ENCODE peak calls at places on chromosome 5, in eight cellular contexts. S, Y, Z, L, T, P, C and J are unnamed samples. For H3K4me1, the result is how much of the 10 kb centered on the place peaks cover.

GRCh38 chr5:139696167-139696893 is 48.2 kb downstream of the CXXC5 start:
- DNase-seq in Z (no peak), Y (peak), P (no peak), L (no peak), T (no peak), C (no peak), S (no peak), J (no peak)

GRCh38 chr5:96562614-96563013 is 99.6 kb upstream of the CAST start:
- DNase-seq in P (no peak), S (no peak), L (no peak), T (peak), C (no peak), Z (no peak), Y (no peak), J (no peak)

GRCh38 chr5:78364005-78364404 is 3.6 kb downstream of the SCAMP1 start:
- DNase-seq in C (no peak), Z (no peak), T (no peak), S (no peak), P (no peak), L (no peak), Y (no peak), J (no peak)

GRCh38 chr5:41266377-41266776 is 53.0 kb upstream of the C6 start:
- DNase-seq in Y (no peak), S (no peak), P (no peak), T (no peak), Z (no peak), L (no peak), C (no peak), J (no peak)

GRCh38 chr5:35009657-35010056 is 38.1 kb downstream of the AGXT2 start:
- DNase-seq in S (no peak), Z (no peak), P (no peak), T (peak), C (no peak), Y (no peak), L (no peak), J (no peak)

GRCh38 chr5:32538031-32538547 is 47.3 kb upstream of the SUB1 start:
- DNase-seq in C (peak), Y (no peak), P (no peak), T (no peak), Z (no peak), L (peak), S (no peak), J (no peak)

GRCh38 chr5:78504726-78505431 is 143.7 kb downstream of the LHFPL2 start:
- DNase-seq in C (peak), Y (no peak), Z (peak), S (peak), T (peak), P (peak), L (peak), J (peak)

GRCh38 chr5:65721775-65722574 is at the start of the genes NLN and SGTB:
- DNase-seq in S (peak), L (peak), Z (peak), Y (peak), C (peak), P (peak), T (peak), J (peak)

GRCh38 chr5:132434813-132435286 is 55.7 kb downstream of the IRF1 start:
- DNase-seq in S (no peak), Z (no peak), Y (no peak), C (no peak), L (peak), T (no peak), P (no peak), J (no peak)

GRCh38 chr5:132434391-132434790 is 56.2 kb downstream of the IRF1 start:
- DNase-seq in L (peak), T (peak), S (no peak), Z (no peak), Y (no peak), C (no peak), P (no peak), J (no peak)

GRCh38 chr5:132436936-132437335 is 53.6 kb downstream of the IRF1 start:
- DNase-seq in C (no peak), T (no peak), S (no peak), Z (no peak), Y (no peak), P (no peak), L (no peak), J (no peak)

GRCh38 chr5:132437604-132438275 is 52.8 kb downstream of the IRF1 start:
- DNase-seq in L (peak), T (peak), Y (peak), S (peak), C (peak), P (peak), Z (peak), J (peak)

DNA sequence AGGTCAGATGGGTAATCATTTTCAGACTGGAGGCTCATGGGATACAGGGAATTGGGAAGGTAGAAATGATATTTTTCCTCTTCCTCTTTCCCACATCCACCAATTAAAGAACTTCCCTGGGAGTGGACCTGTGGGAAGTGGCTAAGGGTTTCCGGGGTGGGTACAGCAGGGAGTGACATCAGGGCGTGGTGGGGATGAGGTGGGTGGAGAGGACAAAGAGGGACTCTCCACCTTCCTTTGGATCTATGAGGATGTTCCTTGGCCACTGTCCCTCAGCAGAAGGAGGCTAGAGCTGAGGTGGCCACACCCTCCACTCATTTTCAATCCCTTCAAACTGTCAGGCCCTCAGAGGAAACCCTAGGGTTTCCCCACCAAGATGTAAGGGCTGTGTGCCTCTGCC is 54.7 kb downstream of the IRF1 start:
- DNase-seq in Z (no peak), L (peak), T (no peak), C (no peak), Y (no peak), S (no peak), P (no peak), J (no peak)
- H3K4me1 ChIP-seq in Z (half or more), L (half or more), T (under half), C (under half), Y (under half), S (under half), P (under half), J (under half)

GRCh38 chr5:10914741-10915480 is 153.9 kb upstream of the DAP start:
- DNase-seq in C (no peak), Z (no peak), P (no peak), S (no peak), Y (no peak), L (no peak), T (no peak), J (no peak)
- H3K4me1 ChIP-seq in C (under half), Z (under half), P (under half), S (under half), Y (under half), L (under half), T (under half), J (under half)

DNA sequence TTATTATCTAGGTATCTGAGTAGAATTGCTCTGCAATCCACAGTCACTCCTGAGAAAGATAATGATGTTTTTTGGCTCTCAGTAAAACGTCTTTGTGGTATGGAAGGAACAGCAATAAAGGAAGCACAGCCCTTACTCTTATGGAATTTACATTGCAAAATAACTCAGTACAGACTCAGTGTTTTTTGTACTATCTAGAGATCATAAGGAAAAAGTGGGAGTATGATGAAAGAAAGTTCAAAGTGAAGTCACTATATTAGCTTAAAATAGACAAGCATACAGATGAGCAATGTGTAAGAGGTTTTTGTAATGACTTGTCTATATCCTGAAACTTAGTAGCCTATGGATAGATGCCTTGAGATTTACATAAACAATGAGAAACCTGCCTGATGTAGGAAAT is 86.6 kb upstream of the TAF11L2 start:
- DNase-seq in C (no peak), Z (no peak), L (no peak), P (no peak), Y (no peak), S (no peak), T (peak), J (no peak)
- H3K4me1 ChIP-seq in C (under half), Z (under half), L (under half), P (under half), Y (under half), S (under half), T (under half), J (under half)

GRCh38 chr5:141841376-141841775 is 36.8 kb downstream of the PCDH1 start:
- DNase-seq in S (no peak), L (peak), P (peak), C (no peak), Y (no peak), T (no peak), Z (no peak), J (peak)
- H3K4me1 ChIP-seq in S (under half), L (under half), P (under half), C (under half), Y (half or more), T (under half), Z (half or more), J (under half)

DNA sequence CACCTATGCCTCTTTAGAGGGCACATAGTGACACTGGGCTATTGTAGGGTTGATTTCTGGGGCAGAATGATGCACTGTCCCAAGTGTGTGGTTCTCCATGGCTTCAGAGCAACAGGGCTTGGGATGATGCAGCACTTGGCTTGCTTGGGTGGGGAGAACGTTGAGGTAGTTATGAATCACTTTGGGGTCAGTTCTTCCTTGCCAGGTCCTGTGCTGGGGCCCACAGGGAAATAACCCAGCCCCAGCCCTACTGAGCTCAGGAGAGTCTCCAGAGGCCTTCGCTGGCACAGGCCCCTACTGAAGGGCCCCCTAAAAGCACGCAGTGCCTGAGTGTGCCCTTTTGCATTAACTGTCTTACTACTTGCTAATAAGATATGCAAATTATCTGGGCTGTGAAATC is 24.2 kb downstream of the JADE2 start:
- DNase-seq in S (no peak), C (no peak), T (peak), P (no peak), Y (no peak), L (no peak), Z (no peak), J (no peak)
- H3K4me1 ChIP-seq in S (under half), C (under half), T (half or more), P (under half), Y (under half), L (under half), Z (half or more), J (half or more)

GRCh38 chr5:141604318-141604717 is 14.5 kb downstream of the DIAPH1 start:
- DNase-seq in Z (peak), T (peak), S (peak), C (no peak), Y (peak), L (peak), P (no peak), J (peak)
- H3K4me1 ChIP-seq in Z (under half), T (under half), S (under half), C (under half), Y (under half), L (under half), P (under half), J (under half)